ENCODE peak calls at places on chromosomes 1 and 21, in seven cellular contexts. W is WERI-Rb-1, G is neuronal stem cell, D is keratinocyte, L is aorta, K is heart left ventricle, N is GM23248. Q is an unnamed sample. For H3K36me3, the result is how much of the 10 kb centered on the place peaks cover.

GRCh38 chr1:63821650-63822049 is 47.8 kb downstream of the ROR1 start:
- DNase-seq in G (no peak), L (no peak), K (no peak), N (peak), W (peak), D (no peak), Q (no peak)

GRCh38 chr1:228073870-228074545 is 8.5 kb upstream of the ARF1 start:
- DNase-seq in N (no peak), G (peak), L (no peak), K (peak), W (peak), D (no peak), Q (no peak)

GRCh38 chr1:228144213-228145049 is 4.4 kb downstream of the GUK1 start:
- DNase-seq in W (peak), D (no peak), L (no peak), G (no peak), N (no peak), K (no peak), Q (peak)

GRCh38 chr1:156508205-156508954 is 7.8 kb upstream of the MEF2D start:
- DNase-seq in L (peak), W (no peak), N (peak), D (no peak), K (peak), G (no peak), Q (no peak)

GRCh38 chr1:61073871-61074270 is 8.5 kb upstream of the NFIA start:
- DNase-seq in W (no peak), K (no peak), L (no peak), D (no peak), N (no peak), G (no peak), Q (no peak)

GRCh38 chr1:185681034-185681633 is 53.1 kb upstream of the HMCN1 start:
- DNase-seq in N (peak), G (peak), L (no peak), W (peak), D (no peak), K (no peak), Q (no peak)

GRCh38 chr1:91730781-91731732 is 154.9 kb downstream of the TGFBR3 start:
- DNase-seq in L (no peak), N (peak), D (no peak), W (no peak), G (no peak), K (peak), Q (peak)

GRCh38 chr1:226318471-226318870 is 9.5 kb upstream of the LIN9 start:
- DNase-seq in W (no peak), G (no peak), L (no peak), D (no peak), K (no peak), N (no peak), Q (peak)

GRCh38 chr1:156896490-156897033 is 3.0 kb downstream of the PEAR1 start:
- DNase-seq in D (peak), K (peak), N (peak), L (no peak), W (no peak), G (no peak), Q (peak)

DNA sequence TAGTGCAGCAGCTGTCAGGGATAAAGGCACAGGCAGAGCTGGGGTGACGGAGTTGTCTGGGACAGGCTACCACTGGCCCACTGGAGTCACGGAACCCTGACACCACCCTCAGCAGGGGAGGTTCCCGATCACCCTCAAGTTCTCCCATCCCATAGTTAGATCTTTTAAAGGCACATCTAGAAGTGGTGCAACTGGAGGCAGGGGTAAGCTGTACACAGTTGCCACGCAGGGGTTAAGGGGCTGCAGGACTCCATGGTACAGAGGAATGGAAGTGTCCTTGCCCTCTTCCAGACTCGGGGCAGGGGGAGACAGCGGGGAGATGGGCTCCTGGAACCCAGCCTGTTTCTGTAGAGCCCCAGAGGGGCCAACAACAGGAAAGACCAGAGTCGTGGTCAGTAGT is 13.3 kb downstream of the CC2D1B start:
- DNase-seq in D (no peak), G (no peak), L (no peak), N (no peak), W (no peak), K (no peak), Q (no peak)
- H3K36me3 ChIP-seq in D (under half), G (half or more), L (under half), N (under half), W (half or more), K (half or more), Q (under half)

GRCh38 chr21:37453350-37453749 is 86.8 kb downstream of the DYRK1A start:
- DNase-seq in L (no peak), D (no peak), N (no peak), G (no peak), W (no peak), K (no peak), Q (no peak)
- H3K27ac ChIP-seq in L (no peak), D (no peak), N (peak), G (no peak), W (no peak), K (peak), Q (no peak)

GRCh38 chr1:201540846-201541735 is 2.2 kb downstream of the NAV1 start:
- DNase-seq in N (no peak), G (no peak), L (no peak), W (no peak), K (no peak), D (no peak), Q (no peak)

GRCh38 chr1:201537966-201538617 is 835 bp upstream of the NAV1 start:
- DNase-seq in D (no peak), G (no peak), W (peak), K (no peak), L (no peak), N (peak), Q (no peak)

GRCh38 chr1:201537467-201537866 is 1.5 kb upstream of the NAV1 start:
- DNase-seq in G (no peak), N (no peak), K (no peak), W (no peak), L (no peak), D (no peak), Q (no peak)

GRCh38 chr1:201538618-201539551 is at the start of gene NAV1:
- DNase-seq in K (peak), N (peak), W (peak), G (peak), D (no peak), L (peak), Q (peak)

GRCh38 chr1:201539561-201540404 is 856 bp downstream of the NAV1 start:
- DNase-seq in G (no peak), K (peak), D (no peak), L (peak), W (peak), N (peak), Q (peak)
- H3K4me3 ChIP-seq in G (peak), K (peak), D (peak), L (peak), W (peak), N (peak), Q (peak)

GRCh38 chr1:204550926-204551325 is 34.7 kb downstream of the MDM4 start:
- DNase-seq in G (no peak), L (no peak), K (no peak), D (no peak), N (no peak), W (no peak), Q (no peak)

GRCh38 chr1:204558467-204558866 is 42.3 kb downstream of the MDM4 start:
- DNase-seq in K (no peak), W (peak), N (no peak), G (no peak), L (no peak), D (no peak), Q (no peak)

GRCh38 chr1:204560590-204560989 is 44.4 kb downstream of the MDM4 start:
- DNase-seq in D (peak), N (peak), W (no peak), L (no peak), G (no peak), K (no peak), Q (no peak)

GRCh38 chr1:204562075-204562990 is 46.1 kb downstream of the MDM4 start:
- DNase-seq in N (no peak), G (no peak), K (no peak), D (no peak), W (no peak), L (no peak), Q (no peak)

GRCh38 chr1:204556458-204557052 is 40.3 kb downstream of the MDM4 start:
- DNase-seq in G (no peak), K (no peak), W (no peak), N (no peak), L (no peak), D (no peak), Q (no peak)
- H3K36me3 ChIP-seq in G (half or more), K (under half), W (half or more), N (under half), L (under half), D (under half), Q (under half)

Q was measured in kidney.